ENCODE peak calls at places on chromosomes 7 and 10, in four cellular contexts. One of them, this sample, is unnamed.

GRCh38 chr10:102682441-102682840 is 31.8 kb downstream of the ARL3 start:
- DNase-seq in K562: peak
- DNase-seq in A549: no peak
- DNase-seq in HepG2: no peak
- DNase-seq in this sample: no peak

GRCh38 chr10:63430091-63430998 is 35.4 kb downstream of the JMJD1C start:
- DNase-seq in A549: no peak
- DNase-seq in HepG2: no peak
- DNase-seq in K562: no peak
- DNase-seq in this sample: no peak

GRCh38 chr7:8261711-8262695 is at the start of gene ICA1:
- DNase-seq in K562: peak
- DNase-seq in A549: peak
- DNase-seq in HepG2: no peak
- DNase-seq in this sample: no peak

GRCh38 chr10:119348516-119349240 is 141.3 kb downstream of the GRK5 start:
- DNase-seq in K562: no peak
- DNase-seq in HepG2: no peak
- DNase-seq in A549: no peak
- DNase-seq in this sample: no peak

GRCh38 chr10:78868456-78868855 is 200.3 kb upstream of the ZMIZ1 start:
- DNase-seq in HepG2: no peak
- DNase-seq in A549: no peak
- DNase-seq in K562: no peak
- DNase-seq in this sample: no peak

GRCh38 chr10:89534826-89535166 is 598 bp downstream of the SLC16A12 start:
- DNase-seq in A549: no peak
- DNase-seq in K562: no peak
- DNase-seq in HepG2: no peak
- DNase-seq in this sample: no peak

GRCh38 chr10:131313377-131313776 is 1.9 kb upstream of the TCERG1L start:
- DNase-seq in HepG2: no peak
- DNase-seq in A549: no peak
- DNase-seq in K562: no peak
- DNase-seq in this sample: no peak

GRCh38 chr7:121302214-121302745 is 26.5 kb upstream of the WNT16 start:
- DNase-seq in HepG2: no peak
- DNase-seq in A549: no peak
- DNase-seq in K562: no peak
- DNase-seq in this sample: no peak

GRCh38 chr7:111029574-111030357 is 61.2 kb upstream of the LRRN3 start:
- DNase-seq in A549: no peak
- DNase-seq in HepG2: peak
- DNase-seq in K562: no peak
- DNase-seq in this sample: no peak

GRCh38 chr10:33252794-33253203 is 81.7 kb downstream of the NRP1 start:
- DNase-seq in K562: no peak
- DNase-seq in A549: peak
- DNase-seq in HepG2: peak
- DNase-seq in this sample: no peak

GRCh38 chr10:94282369-94282768 is 80.4 kb downstream of the NOC3L start:
- DNase-seq in A549: no peak
- DNase-seq in K562: no peak
- DNase-seq in HepG2: no peak
- DNase-seq in this sample: no peak

GRCh38 chr7:34825221-34825620 is 167.2 kb downstream of the NPSR1 start:
- DNase-seq in A549: no peak
- DNase-seq in K562: no peak
- DNase-seq in HepG2: no peak
- DNase-seq in this sample: no peak

GRCh38 chr7:105353752-105354328 is 34.9 kb downstream of the SRPK2 start:
- DNase-seq in HepG2: no peak
- DNase-seq in K562: peak
- DNase-seq in A549: no peak
- DNase-seq in this sample: no peak

GRCh38 chr7:92830532-92831110 is 5.8 kb downstream of the CDK6 start:
- DNase-seq in A549: no peak
- DNase-seq in HepG2: no peak
- DNase-seq in K562: no peak
- DNase-seq in this sample: no peak

DNA sequence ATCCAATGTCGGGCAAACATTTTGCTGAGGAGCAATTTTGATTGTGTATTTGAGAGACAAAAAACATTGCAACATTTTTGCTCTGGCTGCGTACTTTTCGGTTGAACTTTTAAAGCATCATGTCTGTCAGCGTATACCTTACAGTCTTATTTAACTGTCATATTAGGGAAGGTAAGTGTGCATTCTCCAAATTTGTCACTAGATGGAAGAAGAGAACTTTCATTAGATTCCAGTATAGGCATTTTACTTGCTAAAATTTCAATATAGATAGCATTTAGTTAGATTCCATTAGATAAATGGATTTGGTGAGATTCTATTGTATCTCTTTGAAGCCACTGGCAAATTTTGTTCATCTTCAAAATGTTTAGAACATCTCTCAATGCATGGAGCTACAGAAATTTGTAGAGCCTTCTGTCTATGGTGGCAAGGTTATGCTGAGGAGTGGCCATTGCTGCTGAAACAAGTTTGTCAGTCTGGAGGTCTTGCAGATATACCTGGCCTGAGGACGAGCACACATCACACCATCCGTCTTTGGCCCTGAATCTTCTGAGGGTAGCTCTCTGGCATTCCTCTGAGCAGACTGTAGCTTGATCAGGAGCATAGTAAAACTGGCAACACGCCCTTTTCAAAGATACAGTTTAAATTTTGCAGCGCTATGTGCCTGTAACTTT is 437.5 kb upstream of the MBL2 start:
- DNase-seq in K562: no peak
- DNase-seq in HepG2: peak
- DNase-seq in A549: no peak
- DNase-seq in this sample: peak
- TF ChIP-seq PHF8 in K562: no peak
- TF ChIP-seq PHF8 in HepG2: no peak
- TF ChIP-seq PHF8 in A549: no peak
- TF ChIP-seq PHF8 in this sample: no peak

GRCh38 chr10:14945097-14945496 is 8.8 kb downstream of the DCLRE1C start:
- DNase-seq in HepG2: no peak
- DNase-seq in K562: no peak
- DNase-seq in A549: no peak
- DNase-seq in this sample: no peak
- TF ChIP-seq PHF8 in HepG2: no peak
- TF ChIP-seq PHF8 in K562: no peak
- TF ChIP-seq PHF8 in A549: no peak
- TF ChIP-seq PHF8 in this sample: no peak

GRCh38 chr7:80047032-80047431 is 87.6 kb upstream of the GNAI1 start:
- DNase-seq in HepG2: no peak
- DNase-seq in K562: no peak
- DNase-seq in A549: no peak
- DNase-seq in this sample: no peak
- TF ChIP-seq PHF8 in HepG2: no peak
- TF ChIP-seq PHF8 in K562: no peak
- TF ChIP-seq PHF8 in A549: no peak
- TF ChIP-seq PHF8 in this sample: no peak

GRCh38 chr7:74217455-74218342 is 7.9 kb downstream of the LAT2 start:
- DNase-seq in A549: no peak
- DNase-seq in K562: no peak
- DNase-seq in HepG2: no peak
- DNase-seq in this sample: no peak
- TF ChIP-seq PHF8 in A549: no peak
- TF ChIP-seq PHF8 in K562: no peak
- TF ChIP-seq PHF8 in HepG2: no peak
- TF ChIP-seq PHF8 in this sample: no peak

This sample was measured in H1.